ENCODE peak calls at places on chromosomes 3 and 15, in ten cellular contexts. One of them, this sample, is unnamed.

GRCh38 chr15:62658498-62658897 is 384.0 kb upstream of the TPM1 start:
- DNase-seq in endothelial cell of umbilical vein: no peak
- DNase-seq in IMR-90: no peak
- DNase-seq in uterus: no peak
- DNase-seq in K562: peak; percentile 5
- DNase-seq in thyroid gland: no peak
- DNase-seq in A549: no peak
- DNase-seq in tibial nerve: no peak
- DNase-seq in testis: no peak
- DNase-seq in esophagus squamous epithelium: no peak
- DNase-seq in this sample: no peak

GRCh38 chr3:23865595-23866396 is 51.0 kb downstream of the NKIRAS1 start:
- DNase-seq in endothelial cell of umbilical vein: peak; percentile 87
- DNase-seq in IMR-90: peak; percentile 38
- DNase-seq in uterus: no peak
- DNase-seq in K562: peak; percentile 20
- DNase-seq in thyroid gland: peak; percentile 33
- DNase-seq in A549: peak; percentile 52
- DNase-seq in tibial nerve: no peak
- DNase-seq in testis: peak; percentile 44
- DNase-seq in esophagus squamous epithelium: no peak
- DNase-seq in this sample: peak; percentile 22

GRCh38 chr15:46091860-46092450 is 457.1 kb downstream of the SQOR start:
- DNase-seq in endothelial cell of umbilical vein: peak; percentile 30
- DNase-seq in IMR-90: peak; percentile 47
- DNase-seq in uterus: no peak
- DNase-seq in K562: peak; percentile 34
- DNase-seq in thyroid gland: no peak
- DNase-seq in A549: peak; percentile 27
- DNase-seq in tibial nerve: no peak
- DNase-seq in testis: peak; percentile 67
- DNase-seq in esophagus squamous epithelium: no peak
- DNase-seq in this sample: peak; percentile 14

GRCh38 chr15:93072440-93073394 is 16.3 kb downstream of the RGMA start:
- DNase-seq in endothelial cell of umbilical vein: peak; percentile 42
- DNase-seq in IMR-90: peak; percentile 23
- DNase-seq in uterus: peak; percentile 85
- DNase-seq in K562: peak; percentile 74
- DNase-seq in thyroid gland: peak; percentile 84
- DNase-seq in A549: peak; percentile 53
- DNase-seq in tibial nerve: peak; percentile 77
- DNase-seq in testis: peak; percentile 81
- DNase-seq in esophagus squamous epithelium: no peak
- DNase-seq in this sample: peak; percentile 63

GRCh38 chr3:152235709-152236298 is 32.9 kb upstream of the MBNL1 start:
- DNase-seq in endothelial cell of umbilical vein: peak; percentile 25
- DNase-seq in IMR-90: peak; percentile 18
- DNase-seq in uterus: no peak
- DNase-seq in K562: peak; percentile 79
- DNase-seq in thyroid gland: peak; percentile 13
- DNase-seq in A549: peak; percentile 80
- DNase-seq in tibial nerve: no peak
- DNase-seq in testis: no peak
- DNase-seq in esophagus squamous epithelium: no peak
- DNase-seq in this sample: no peak

GRCh38 chr3:127406309-127407025 is 118.6 kb upstream of the PRR20G start:
- DNase-seq in endothelial cell of umbilical vein: no peak
- DNase-seq in IMR-90: peak; percentile 2
- DNase-seq in uterus: no peak
- DNase-seq in K562: peak; percentile 64
- DNase-seq in thyroid gland: no peak
- DNase-seq in A549: peak; percentile 51
- DNase-seq in tibial nerve: no peak
- DNase-seq in testis: no peak
- DNase-seq in esophagus squamous epithelium: no peak
- DNase-seq in this sample: peak; percentile 8

GRCh38 chr15:63294354-63294753 is 16.9 kb downstream of the APH1B start:
- DNase-seq in endothelial cell of umbilical vein: no peak
- DNase-seq in IMR-90: no peak
- DNase-seq in uterus: no peak
- DNase-seq in K562: no peak
- DNase-seq in thyroid gland: no peak
- DNase-seq in A549: no peak
- DNase-seq in tibial nerve: no peak
- DNase-seq in testis: no peak
- DNase-seq in esophagus squamous epithelium: no peak
- DNase-seq in this sample: no peak

GRCh38 chr3:133675631-133676335 is 14.0 kb upstream of the TOPBP1 start:
- DNase-seq in endothelial cell of umbilical vein: no peak
- DNase-seq in IMR-90: no peak
- DNase-seq in uterus: no peak
- DNase-seq in K562: no peak
- DNase-seq in thyroid gland: no peak
- DNase-seq in A549: no peak
- DNase-seq in tibial nerve: no peak
- DNase-seq in testis: no peak
- DNase-seq in esophagus squamous epithelium: no peak
- DNase-seq in this sample: no peak

GRCh38 chr15:74642724-74643367 is 27.2 kb downstream of the CLK3 start:
- DNase-seq in endothelial cell of umbilical vein: peak; percentile 87
- DNase-seq in IMR-90: peak; percentile 43
- DNase-seq in uterus: no peak
- DNase-seq in K562: peak; percentile 73
- DNase-seq in thyroid gland: peak; percentile 80
- DNase-seq in A549: no peak
- DNase-seq in tibial nerve: no peak
- DNase-seq in testis: no peak
- DNase-seq in esophagus squamous epithelium: no peak
- DNase-seq in this sample: peak; percentile 44

GRCh38 chr3:15273214-15273613 is 59.2 kb downstream of the SH3BP5 start:
- DNase-seq in endothelial cell of umbilical vein: no peak
- DNase-seq in IMR-90: no peak
- DNase-seq in uterus: peak; percentile 6
- DNase-seq in K562: no peak
- DNase-seq in thyroid gland: no peak
- DNase-seq in A549: no peak
- DNase-seq in tibial nerve: no peak
- DNase-seq in testis: no peak
- DNase-seq in esophagus squamous epithelium: no peak
- DNase-seq in this sample: no peak

GRCh38 chr3:56764904-56765445 is 36.8 kb downstream of the ARHGEF3 start:
- DNase-seq in endothelial cell of umbilical vein: no peak
- DNase-seq in IMR-90: no peak
- DNase-seq in uterus: no peak
- DNase-seq in K562: no peak
- DNase-seq in thyroid gland: no peak
- DNase-seq in A549: no peak
- DNase-seq in tibial nerve: no peak
- DNase-seq in testis: no peak
- DNase-seq in esophagus squamous epithelium: no peak
- DNase-seq in this sample: no peak

GRCh38 chr3:169158379-169158778 is 505.1 kb downstream of the MECOM start:
- DNase-seq in endothelial cell of umbilical vein: no peak
- DNase-seq in IMR-90: no peak
- DNase-seq in uterus: no peak
- DNase-seq in K562: no peak
- DNase-seq in thyroid gland: no peak
- DNase-seq in A549: no peak
- DNase-seq in tibial nerve: no peak
- DNase-seq in testis: no peak
- DNase-seq in esophagus squamous epithelium: no peak
- DNase-seq in this sample: no peak

GRCh38 chr15:80492874-80493273 is 88.7 kb downstream of the ARNT2 start:
- DNase-seq in endothelial cell of umbilical vein: no peak
- DNase-seq in IMR-90: no peak
- DNase-seq in uterus: no peak
- DNase-seq in K562: no peak
- DNase-seq in thyroid gland: peak; percentile 9
- DNase-seq in A549: no peak
- DNase-seq in tibial nerve: no peak
- DNase-seq in testis: no peak
- DNase-seq in esophagus squamous epithelium: no peak
- DNase-seq in this sample: no peak

GRCh38 chr15:45171912-45172311 is 15.9 kb downstream of the SHF start:
- DNase-seq in endothelial cell of umbilical vein: no peak
- DNase-seq in IMR-90: no peak
- DNase-seq in uterus: no peak
- DNase-seq in K562: no peak
- DNase-seq in thyroid gland: no peak
- DNase-seq in A549: no peak
- DNase-seq in tibial nerve: no peak
- DNase-seq in testis: no peak
- DNase-seq in esophagus squamous epithelium: no peak
- DNase-seq in this sample: no peak

GRCh38 chr3:173744479-173744878 is 346.9 kb downstream of the NLGN1 start:
- DNase-seq in endothelial cell of umbilical vein: peak; percentile 76
- DNase-seq in IMR-90: no peak
- DNase-seq in uterus: no peak
- DNase-seq in K562: no peak
- DNase-seq in thyroid gland: no peak
- DNase-seq in A549: no peak
- DNase-seq in tibial nerve: no peak
- DNase-seq in testis: no peak
- DNase-seq in esophagus squamous epithelium: no peak
- DNase-seq in this sample: no peak
- H3K4me3 ChIP-seq in endothelial cell of umbilical vein: no peak overlapping the region
- H3K4me3 ChIP-seq in IMR-90: no peak overlapping the region
- H3K4me3 ChIP-seq in uterus: no peak overlapping the region
- H3K4me3 ChIP-seq in K562: no peak overlapping the region
- H3K4me3 ChIP-seq in thyroid gland: no peak overlapping the region
- H3K4me3 ChIP-seq in A549: no peak overlapping the region
- H3K4me3 ChIP-seq in tibial nerve: no peak overlapping the region
- H3K4me3 ChIP-seq in testis: no peak overlapping the region
- H3K4me3 ChIP-seq in esophagus squamous epithelium: no peak overlapping the region
- H3K4me3 ChIP-seq in this sample: no peak overlapping the region

GRCh38 chr3:115790759-115791158 is 167.4 kb downstream of the GAP43 start:
- DNase-seq in endothelial cell of umbilical vein: peak; percentile 75
- DNase-seq in IMR-90: peak; percentile 99
- DNase-seq in uterus: no peak
- DNase-seq in K562: peak; percentile 38
- DNase-seq in thyroid gland: no peak
- DNase-seq in A549: peak; percentile 96
- DNase-seq in tibial nerve: no peak
- DNase-seq in testis: no peak
- DNase-seq in esophagus squamous epithelium: no peak
- DNase-seq in this sample: no peak
- TF ChIP-seq POLR2A in endothelial cell of umbilical vein: no peak
- TF ChIP-seq POLR2A in IMR-90: peak; percentile 57
- TF ChIP-seq POLR2A in uterus: no peak
- TF ChIP-seq POLR2A in K562: no peak
- TF ChIP-seq POLR2A in thyroid gland: no peak
- TF ChIP-seq POLR2A in A549: no peak
- TF ChIP-seq POLR2A in tibial nerve: no peak
- TF ChIP-seq POLR2A in testis: no peak
- TF ChIP-seq POLR2A in esophagus squamous epithelium: no peak
- TF ChIP-seq POLR2A in this sample: no peak

GRCh38 chr3:113663324-113663750 is 33.1 kb downstream of the USF3 start:
- DNase-seq in endothelial cell of umbilical vein: no peak
- DNase-seq in IMR-90: no peak
- DNase-seq in uterus: no peak
- DNase-seq in K562: no peak
- DNase-seq in thyroid gland: no peak
- DNase-seq in A549: peak; percentile 10
- DNase-seq in tibial nerve: no peak
- DNase-seq in testis: no peak
- DNase-seq in esophagus squamous epithelium: no peak
- DNase-seq in this sample: no peak

GRCh38 chr3:113662824-113663223 is 33.6 kb downstream of the USF3 start:
- DNase-seq in endothelial cell of umbilical vein: no peak
- DNase-seq in IMR-90: no peak
- DNase-seq in uterus: no peak
- DNase-seq in K562: no peak
- DNase-seq in thyroid gland: no peak
- DNase-seq in A549: no peak
- DNase-seq in tibial nerve: no peak
- DNase-seq in testis: no peak
- DNase-seq in esophagus squamous epithelium: no peak
- DNase-seq in this sample: no peak

GRCh38 chr3:113664523-113665094 is 31.8 kb downstream of the USF3 start:
- DNase-seq in endothelial cell of umbilical vein: no peak
- DNase-seq in IMR-90: no peak
- DNase-seq in uterus: no peak
- DNase-seq in K562: no peak
- DNase-seq in thyroid gland: no peak
- DNase-seq in A549: no peak
- DNase-seq in tibial nerve: no peak
- DNase-seq in testis: no peak
- DNase-seq in esophagus squamous epithelium: no peak
- DNase-seq in this sample: no peak

GRCh38 chr3:113663761-113664160 is 32.7 kb downstream of the USF3 start:
- DNase-seq in endothelial cell of umbilical vein: no peak
- DNase-seq in IMR-90: no peak
- DNase-seq in uterus: no peak
- DNase-seq in K562: no peak
- DNase-seq in thyroid gland: no peak
- DNase-seq in A549: no peak
- DNase-seq in tibial nerve: no peak
- DNase-seq in testis: no peak
- DNase-seq in esophagus squamous epithelium: no peak
- DNase-seq in this sample: no peak

DNA sequence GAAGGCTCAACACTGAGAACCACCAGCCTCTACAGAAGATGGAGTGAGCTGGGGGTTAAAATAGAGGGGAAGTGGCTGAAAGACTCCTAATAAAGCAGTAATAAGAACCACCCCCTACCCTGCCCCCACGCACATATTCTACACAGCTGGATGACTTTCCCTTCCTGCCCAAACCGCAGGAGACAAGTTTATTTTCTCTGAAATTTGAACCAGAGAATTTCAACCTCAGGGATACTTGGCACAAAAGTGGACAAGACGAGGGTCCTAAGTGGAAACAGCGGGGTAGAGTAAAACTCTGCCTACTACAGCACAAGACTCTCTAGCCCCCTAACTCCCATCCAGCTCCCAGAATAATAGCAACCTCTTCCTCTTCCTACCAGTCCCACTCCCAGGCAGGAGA is 28.4 kb downstream of the USF3 start:
- DNase-seq in endothelial cell of umbilical vein: no peak
- DNase-seq in IMR-90: peak; percentile 74
- DNase-seq in uterus: no peak
- DNase-seq in K562: no peak
- DNase-seq in thyroid gland: peak; percentile 31
- DNase-seq in A549: no peak
- DNase-seq in tibial nerve: no peak
- DNase-seq in testis: no peak
- DNase-seq in esophagus squamous epithelium: no peak
- DNase-seq in this sample: no peak
- H3K4me3 ChIP-seq in endothelial cell of umbilical vein: no peak overlapping the region
- H3K4me3 ChIP-seq in IMR-90: no peak overlapping the region
- H3K4me3 ChIP-seq in uterus: no peak overlapping the region
- H3K4me3 ChIP-seq in K562: no peak overlapping the region
- H3K4me3 ChIP-seq in thyroid gland: no peak overlapping the region
- H3K4me3 ChIP-seq in A549: no peak overlapping the region
- H3K4me3 ChIP-seq in tibial nerve: no peak overlapping the region
- H3K4me3 ChIP-seq in testis: no peak overlapping the region
- H3K4me3 ChIP-seq in esophagus squamous epithelium: no peak overlapping the region
- H3K4me3 ChIP-seq in this sample: no peak overlapping the region

DNA sequence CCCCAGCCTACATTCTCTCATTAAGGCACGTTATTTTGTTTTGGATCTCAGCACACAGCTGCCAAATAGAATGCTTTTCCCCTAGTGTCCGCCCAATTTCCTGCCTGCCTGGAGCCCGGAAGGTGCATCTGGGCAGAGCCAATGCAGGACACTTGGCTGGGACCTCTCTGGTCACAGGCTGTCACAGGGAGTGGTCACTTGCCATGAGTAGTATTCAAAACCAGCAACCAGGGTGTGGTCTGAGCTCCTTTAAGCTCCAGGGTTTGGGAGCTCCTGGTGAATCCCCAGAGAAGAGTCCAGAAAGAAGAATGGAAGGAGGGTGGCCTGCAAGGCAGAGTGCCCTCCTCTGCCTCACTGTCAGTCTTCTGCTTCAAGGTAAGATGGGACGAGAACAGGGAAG is at the start of gene HTR3C:
- DNase-seq in endothelial cell of umbilical vein: no peak
- DNase-seq in IMR-90: no peak
- DNase-seq in uterus: no peak
- DNase-seq in K562: no peak
- DNase-seq in thyroid gland: no peak
- DNase-seq in A549: no peak
- DNase-seq in tibial nerve: no peak
- DNase-seq in testis: no peak
- DNase-seq in esophagus squamous epithelium: no peak
- DNase-seq in this sample: no peak
- TF ChIP-seq POLR2A in endothelial cell of umbilical vein: no peak
- TF ChIP-seq POLR2A in IMR-90: no peak
- TF ChIP-seq POLR2A in uterus: no peak
- TF ChIP-seq POLR2A in K562: no peak
- TF ChIP-seq POLR2A in thyroid gland: no peak
- TF ChIP-seq POLR2A in A549: no peak
- TF ChIP-seq POLR2A in tibial nerve: no peak
- TF ChIP-seq POLR2A in testis: no peak
- TF ChIP-seq POLR2A in esophagus squamous epithelium: no peak
- TF ChIP-seq POLR2A in this sample: no peak